ENCODE peak calls at places on chromosomes 4 and X, in ten cellular contexts. One of them, this sample, is unnamed.

GRCh38 chr4:2364654-2365053 is 53.8 kb downstream of the ZFYVE28 start:
- DNase-seq in progenitor cell of endocrine pancreas: no peak
- DNase-seq in CD4-positive, alpha-beta memory T cell: peak
- DNase-seq in skeletal muscle cell: no peak
- DNase-seq in stimulated activated CD8-positive, alpha-beta memory T cell treated with anti-CD3 and anti-CD28 coated beads, Interleukin-7, amount 100 ng/mL, for 1 hour: peak
- DNase-seq in LoVo: peak
- DNase-seq in fibroblast of mammary gland: peak
- DNase-seq in NCI-H1417 treated with DMSO at 0.1 percent for 48 hours: no peak
- DNase-seq in astrocyte: peak
- DNase-seq in AG09319: peak
- DNase-seq in this sample: no peak

GRCh38 chrX:675896-676295 is 45.3 kb downstream of the SHOX start:
- DNase-seq in progenitor cell of endocrine pancreas: no peak
- DNase-seq in AG09319: no peak
- DNase-seq in LoVo: no peak
- DNase-seq in astrocyte: no peak
- DNase-seq in fibroblast of mammary gland: no peak
- DNase-seq in CD4-positive, alpha-beta memory T cell: no peak
- DNase-seq in skeletal muscle cell: no peak
- DNase-seq in stimulated activated CD8-positive, alpha-beta memory T cell treated with anti-CD3 and anti-CD28 coated beads, Interleukin-7, amount 100 ng/mL, for 1 hour: no peak
- DNase-seq in NCI-H1417 treated with DMSO at 0.1 percent for 48 hours: no peak
- DNase-seq in this sample: no peak

GRCh38 chrX:69309074-69309792 is 144.0 kb upstream of the PJA1 start:
- DNase-seq in fibroblast of mammary gland: no peak
- DNase-seq in skeletal muscle cell: no peak
- DNase-seq in AG09319: no peak
- DNase-seq in stimulated activated CD8-positive, alpha-beta memory T cell treated with anti-CD3 and anti-CD28 coated beads, Interleukin-7, amount 100 ng/mL, for 1 hour: no peak
- DNase-seq in LoVo: no peak
- DNase-seq in NCI-H1417 treated with DMSO at 0.1 percent for 48 hours: no peak
- DNase-seq in astrocyte: no peak
- DNase-seq in progenitor cell of endocrine pancreas: no peak
- DNase-seq in CD4-positive, alpha-beta memory T cell: no peak
- DNase-seq in this sample: peak

GRCh38 chrX:259692-260355 is 21.4 kb upstream of the PLCXD1 start:
- DNase-seq in progenitor cell of endocrine pancreas: no peak
- DNase-seq in fibroblast of mammary gland: no peak
- DNase-seq in stimulated activated CD8-positive, alpha-beta memory T cell treated with anti-CD3 and anti-CD28 coated beads, Interleukin-7, amount 100 ng/mL, for 1 hour: no peak
- DNase-seq in skeletal muscle cell: no peak
- DNase-seq in NCI-H1417 treated with DMSO at 0.1 percent for 48 hours: no peak
- DNase-seq in CD4-positive, alpha-beta memory T cell: no peak
- DNase-seq in AG09319: no peak
- DNase-seq in LoVo: no peak
- DNase-seq in astrocyte: no peak
- DNase-seq in this sample: no peak

GRCh38 chr4:16722386-16722785 is 176.1 kb downstream of the LDB2 start:
- DNase-seq in astrocyte: no peak
- DNase-seq in stimulated activated CD8-positive, alpha-beta memory T cell treated with anti-CD3 and anti-CD28 coated beads, Interleukin-7, amount 100 ng/mL, for 1 hour: no peak
- DNase-seq in AG09319: no peak
- DNase-seq in LoVo: no peak
- DNase-seq in skeletal muscle cell: no peak
- DNase-seq in NCI-H1417 treated with DMSO at 0.1 percent for 48 hours: no peak
- DNase-seq in progenitor cell of endocrine pancreas: no peak
- DNase-seq in fibroblast of mammary gland: no peak
- DNase-seq in CD4-positive, alpha-beta memory T cell: no peak
- DNase-seq in this sample: no peak

GRCh38 chr4:102541708-102542107 is 40.5 kb downstream of the NFKB1 start:
- DNase-seq in fibroblast of mammary gland: no peak
- DNase-seq in CD4-positive, alpha-beta memory T cell: no peak
- DNase-seq in LoVo: no peak
- DNase-seq in AG09319: no peak
- DNase-seq in stimulated activated CD8-positive, alpha-beta memory T cell treated with anti-CD3 and anti-CD28 coated beads, Interleukin-7, amount 100 ng/mL, for 1 hour: no peak
- DNase-seq in astrocyte: no peak
- DNase-seq in skeletal muscle cell: no peak
- DNase-seq in progenitor cell of endocrine pancreas: no peak
- DNase-seq in NCI-H1417 treated with DMSO at 0.1 percent for 48 hours: no peak
- DNase-seq in this sample: no peak

GRCh38 chrX:69556094-69557011 is 52.2 kb downstream of the NALF2 start:
- DNase-seq in fibroblast of mammary gland: peak
- DNase-seq in stimulated activated CD8-positive, alpha-beta memory T cell treated with anti-CD3 and anti-CD28 coated beads, Interleukin-7, amount 100 ng/mL, for 1 hour: no peak
- DNase-seq in CD4-positive, alpha-beta memory T cell: no peak
- DNase-seq in LoVo: peak
- DNase-seq in skeletal muscle cell: peak
- DNase-seq in AG09319: no peak
- DNase-seq in astrocyte: no peak
- DNase-seq in progenitor cell of endocrine pancreas: no peak
- DNase-seq in NCI-H1417 treated with DMSO at 0.1 percent for 48 hours: no peak
- DNase-seq in this sample: peak

GRCh38 chr4:22483551-22483981 is 32.3 kb downstream of the ADGRA3 start:
- DNase-seq in astrocyte: peak
- DNase-seq in CD4-positive, alpha-beta memory T cell: no peak
- DNase-seq in skeletal muscle cell: peak
- DNase-seq in NCI-H1417 treated with DMSO at 0.1 percent for 48 hours: no peak
- DNase-seq in progenitor cell of endocrine pancreas: no peak
- DNase-seq in fibroblast of mammary gland: peak
- DNase-seq in AG09319: peak
- DNase-seq in stimulated activated CD8-positive, alpha-beta memory T cell treated with anti-CD3 and anti-CD28 coated beads, Interleukin-7, amount 100 ng/mL, for 1 hour: no peak
- DNase-seq in LoVo: no peak
- DNase-seq in this sample: no peak

GRCh38 chrX:48911407-48912182 is at the start of gene SLC35A2:
- DNase-seq in skeletal muscle cell: no peak
- DNase-seq in progenitor cell of endocrine pancreas: peak
- DNase-seq in NCI-H1417 treated with DMSO at 0.1 percent for 48 hours: peak
- DNase-seq in AG09319: no peak
- DNase-seq in astrocyte: peak
- DNase-seq in CD4-positive, alpha-beta memory T cell: peak
- DNase-seq in stimulated activated CD8-positive, alpha-beta memory T cell treated with anti-CD3 and anti-CD28 coated beads, Interleukin-7, amount 100 ng/mL, for 1 hour: peak
- DNase-seq in LoVo: peak
- DNase-seq in fibroblast of mammary gland: peak
- DNase-seq in this sample: peak

GRCh38 chrX:24954732-24955131 is 61.0 kb downstream of the ARX start:
- DNase-seq in stimulated activated CD8-positive, alpha-beta memory T cell treated with anti-CD3 and anti-CD28 coated beads, Interleukin-7, amount 100 ng/mL, for 1 hour: no peak
- DNase-seq in astrocyte: no peak
- DNase-seq in CD4-positive, alpha-beta memory T cell: no peak
- DNase-seq in progenitor cell of endocrine pancreas: no peak
- DNase-seq in NCI-H1417 treated with DMSO at 0.1 percent for 48 hours: no peak
- DNase-seq in AG09319: no peak
- DNase-seq in LoVo: no peak
- DNase-seq in fibroblast of mammary gland: no peak
- DNase-seq in skeletal muscle cell: no peak
- DNase-seq in this sample: no peak

GRCh38 chr4:154542264-154542879 is 7.8 kb downstream of the PLRG1 start:
- DNase-seq in stimulated activated CD8-positive, alpha-beta memory T cell treated with anti-CD3 and anti-CD28 coated beads, Interleukin-7, amount 100 ng/mL, for 1 hour: no peak
- DNase-seq in CD4-positive, alpha-beta memory T cell: no peak
- DNase-seq in NCI-H1417 treated with DMSO at 0.1 percent for 48 hours: no peak
- DNase-seq in astrocyte: no peak
- DNase-seq in AG09319: no peak
- DNase-seq in LoVo: no peak
- DNase-seq in fibroblast of mammary gland: no peak
- DNase-seq in skeletal muscle cell: no peak
- DNase-seq in progenitor cell of endocrine pancreas: no peak
- DNase-seq in this sample: no peak

GRCh38 chr4:100895572-100896197 is 377.9 kb upstream of the EMCN start:
- DNase-seq in skeletal muscle cell: no peak
- DNase-seq in stimulated activated CD8-positive, alpha-beta memory T cell treated with anti-CD3 and anti-CD28 coated beads, Interleukin-7, amount 100 ng/mL, for 1 hour: no peak
- DNase-seq in NCI-H1417 treated with DMSO at 0.1 percent for 48 hours: no peak
- DNase-seq in astrocyte: no peak
- DNase-seq in progenitor cell of endocrine pancreas: no peak
- DNase-seq in CD4-positive, alpha-beta memory T cell: peak
- DNase-seq in AG09319: no peak
- DNase-seq in fibroblast of mammary gland: peak
- DNase-seq in LoVo: peak
- DNase-seq in this sample: no peak

GRCh38 chr4:128299848-128300247 is 12.2 kb upstream of the PGRMC2 start:
- DNase-seq in skeletal muscle cell: no peak
- DNase-seq in AG09319: no peak
- DNase-seq in CD4-positive, alpha-beta memory T cell: no peak
- DNase-seq in progenitor cell of endocrine pancreas: no peak
- DNase-seq in fibroblast of mammary gland: no peak
- DNase-seq in stimulated activated CD8-positive, alpha-beta memory T cell treated with anti-CD3 and anti-CD28 coated beads, Interleukin-7, amount 100 ng/mL, for 1 hour: no peak
- DNase-seq in NCI-H1417 treated with DMSO at 0.1 percent for 48 hours: no peak
- DNase-seq in astrocyte: peak
- DNase-seq in LoVo: no peak
- DNase-seq in this sample: no peak

GRCh38 chrX:132480581-132481203 is 8.1 kb downstream of the MBNL3 start:
- DNase-seq in progenitor cell of endocrine pancreas: no peak
- DNase-seq in NCI-H1417 treated with DMSO at 0.1 percent for 48 hours: peak
- DNase-seq in AG09319: peak
- DNase-seq in astrocyte: peak
- DNase-seq in CD4-positive, alpha-beta memory T cell: peak
- DNase-seq in stimulated activated CD8-positive, alpha-beta memory T cell treated with anti-CD3 and anti-CD28 coated beads, Interleukin-7, amount 100 ng/mL, for 1 hour: no peak
- DNase-seq in LoVo: peak
- DNase-seq in skeletal muscle cell: no peak
- DNase-seq in fibroblast of mammary gland: peak
- DNase-seq in this sample: peak

GRCh38 chrX:48505481-48505880 is 3.3 kb upstream of the PORCN start:
- DNase-seq in stimulated activated CD8-positive, alpha-beta memory T cell treated with anti-CD3 and anti-CD28 coated beads, Interleukin-7, amount 100 ng/mL, for 1 hour: no peak
- DNase-seq in skeletal muscle cell: no peak
- DNase-seq in LoVo: no peak
- DNase-seq in AG09319: no peak
- DNase-seq in CD4-positive, alpha-beta memory T cell: no peak
- DNase-seq in astrocyte: no peak
- DNase-seq in progenitor cell of endocrine pancreas: no peak
- DNase-seq in NCI-H1417 treated with DMSO at 0.1 percent for 48 hours: no peak
- DNase-seq in fibroblast of mammary gland: no peak
- DNase-seq in this sample: no peak

GRCh38 chrX:42967681-42968080 is 189.7 kb upstream of the PPP1R2C start:
- DNase-seq in progenitor cell of endocrine pancreas: no peak
- DNase-seq in fibroblast of mammary gland: no peak
- DNase-seq in NCI-H1417 treated with DMSO at 0.1 percent for 48 hours: no peak
- DNase-seq in LoVo: no peak
- DNase-seq in astrocyte: peak
- DNase-seq in CD4-positive, alpha-beta memory T cell: no peak
- DNase-seq in AG09319: no peak
- DNase-seq in skeletal muscle cell: no peak
- DNase-seq in stimulated activated CD8-positive, alpha-beta memory T cell treated with anti-CD3 and anti-CD28 coated beads, Interleukin-7, amount 100 ng/mL, for 1 hour: no peak
- DNase-seq in this sample: no peak

GRCh38 chr4:62053974-62054373 is 853.8 kb downstream of the ADGRL3 start:
- DNase-seq in astrocyte: peak
- DNase-seq in LoVo: no peak
- DNase-seq in stimulated activated CD8-positive, alpha-beta memory T cell treated with anti-CD3 and anti-CD28 coated beads, Interleukin-7, amount 100 ng/mL, for 1 hour: no peak
- DNase-seq in progenitor cell of endocrine pancreas: no peak
- DNase-seq in NCI-H1417 treated with DMSO at 0.1 percent for 48 hours: no peak
- DNase-seq in AG09319: no peak
- DNase-seq in skeletal muscle cell: no peak
- DNase-seq in CD4-positive, alpha-beta memory T cell: no peak
- DNase-seq in fibroblast of mammary gland: no peak
- DNase-seq in this sample: no peak

GRCh38 chrX:39242187-39242586 is 440.9 kb downstream of the MID1IP1 start:
- DNase-seq in stimulated activated CD8-positive, alpha-beta memory T cell treated with anti-CD3 and anti-CD28 coated beads, Interleukin-7, amount 100 ng/mL, for 1 hour: no peak
- DNase-seq in progenitor cell of endocrine pancreas: no peak
- DNase-seq in AG09319: no peak
- DNase-seq in LoVo: peak
- DNase-seq in astrocyte: peak
- DNase-seq in NCI-H1417 treated with DMSO at 0.1 percent for 48 hours: peak
- DNase-seq in fibroblast of mammary gland: peak
- DNase-seq in skeletal muscle cell: no peak
- DNase-seq in CD4-positive, alpha-beta memory T cell: peak
- DNase-seq in this sample: peak

GRCh38 chrX:3811331-3812311 is 98.2 kb upstream of the PRKX start:
- DNase-seq in skeletal muscle cell: no peak
- DNase-seq in astrocyte: peak
- DNase-seq in progenitor cell of endocrine pancreas: no peak
- DNase-seq in fibroblast of mammary gland: peak
- DNase-seq in stimulated activated CD8-positive, alpha-beta memory T cell treated with anti-CD3 and anti-CD28 coated beads, Interleukin-7, amount 100 ng/mL, for 1 hour: no peak
- DNase-seq in LoVo: no peak
- DNase-seq in NCI-H1417 treated with DMSO at 0.1 percent for 48 hours: no peak
- DNase-seq in AG09319: no peak
- DNase-seq in CD4-positive, alpha-beta memory T cell: peak
- DNase-seq in this sample: peak

GRCh38 chr4:87839309-87839946 is 6.7 kb downstream of the MEPE start:
- DNase-seq in NCI-H1417 treated with DMSO at 0.1 percent for 48 hours: no peak
- DNase-seq in fibroblast of mammary gland: peak
- DNase-seq in AG09319: no peak
- DNase-seq in CD4-positive, alpha-beta memory T cell: no peak
- DNase-seq in astrocyte: peak
- DNase-seq in skeletal muscle cell: no peak
- DNase-seq in LoVo: peak
- DNase-seq in progenitor cell of endocrine pancreas: no peak
- DNase-seq in stimulated activated CD8-positive, alpha-beta memory T cell treated with anti-CD3 and anti-CD28 coated beads, Interleukin-7, amount 100 ng/mL, for 1 hour: no peak
- DNase-seq in this sample: peak

GRCh38 chrX:150697641-150698040 is 4.4 kb downstream of the MTMR1 start:
- DNase-seq in CD4-positive, alpha-beta memory T cell: no peak
- DNase-seq in skeletal muscle cell: no peak
- DNase-seq in fibroblast of mammary gland: no peak
- DNase-seq in stimulated activated CD8-positive, alpha-beta memory T cell treated with anti-CD3 and anti-CD28 coated beads, Interleukin-7, amount 100 ng/mL, for 1 hour: no peak
- DNase-seq in AG09319: no peak
- DNase-seq in NCI-H1417 treated with DMSO at 0.1 percent for 48 hours: no peak
- DNase-seq in LoVo: no peak
- DNase-seq in astrocyte: no peak
- DNase-seq in progenitor cell of endocrine pancreas: no peak
- DNase-seq in this sample: no peak

GRCh38 chrX:139881130-139881529 is 51.7 kb downstream of the ATP11C start:
- DNase-seq in CD4-positive, alpha-beta memory T cell: no peak
- DNase-seq in astrocyte: peak
- DNase-seq in progenitor cell of endocrine pancreas: no peak
- DNase-seq in LoVo: no peak
- DNase-seq in NCI-H1417 treated with DMSO at 0.1 percent for 48 hours: no peak
- DNase-seq in fibroblast of mammary gland: peak
- DNase-seq in AG09319: no peak
- DNase-seq in skeletal muscle cell: no peak
- DNase-seq in stimulated activated CD8-positive, alpha-beta memory T cell treated with anti-CD3 and anti-CD28 coated beads, Interleukin-7, amount 100 ng/mL, for 1 hour: no peak
- DNase-seq in this sample: no peak

This sample was measured in hepatocyte.